ENCODE peak calls at places on chromosomes 13 and 19, in four cellular contexts. Z is AG09319, I is foreskin fibroblast, S is A673. X is an unnamed sample.

GRCh38 chr19:40692212-40692551 is 1.7 kb upstream of the NUMBL start:
- DNase-seq in Z (no peak), I (no peak), S (no peak), X (no peak)

GRCh38 chr13:74674701-74675100 is 540.5 kb upstream of the KLF12 start:
- DNase-seq in Z (no peak), I (no peak), S (peak), X (no peak)

GRCh38 chr19:10565028-10565566 is 713 bp downstream of the KRI1 start:
- DNase-seq in Z (no peak), I (no peak), S (peak), X (no peak)

GRCh38 chr19:2057484-2058469 is 6.7 kb upstream of the MKNK2 start:
- DNase-seq in Z (no peak), I (no peak), S (no peak), X (no peak)

GRCh38 chr13:44574466-44574855 is 1.7 kb downstream of the TSC22D1 start:
- DNase-seq in Z (no peak), I (no peak), S (no peak), X (no peak)

GRCh38 chr19:51410950-51411748 is 6.3 kb downstream of the SIGLEC10 start:
- DNase-seq in Z (no peak), I (no peak), S (no peak), X (no peak)

GRCh38 chr13:113927661-113928581 is 46.0 kb downstream of the C13orf46 start:
- DNase-seq in Z (peak), I (peak), S (no peak), X (peak)

GRCh38 chr13:80337011-80337688 is 3.8 kb downstream of the SPRY2 start:
- DNase-seq in Z (no peak), I (no peak), S (no peak), X (no peak)

GRCh38 chr13:106466691-106467405 is 68.6 kb downstream of the EFNB2 start:
- DNase-seq in Z (no peak), I (no peak), S (no peak), X (no peak)

GRCh38 chr13:114145722-114146121 is 13.3 kb upstream of the RASA3 start:
- DNase-seq in Z (no peak), I (no peak), S (no peak), X (no peak)

GRCh38 chr13:76887070-76887563 is 912 bp upstream of the KCTD12 start:
- DNase-seq in Z (no peak), I (no peak), S (no peak), X (no peak)

GRCh38 chr13:50993371-50993770 is 83.8 kb downstream of the RNASEH2B start:
- DNase-seq in Z (no peak), I (no peak), S (no peak), X (no peak)

GRCh38 chr13:109939105-109939504 is 152.7 kb upstream of the IRS2 start:
- DNase-seq in Z (no peak), I (no peak), S (no peak), X (no peak)

GRCh38 chr19:2511570-2511969 is 35.6 kb downstream of the GADD45B start:
- DNase-seq in Z (no peak), I (no peak), S (no peak), X (no peak)

GRCh38 chr19:54434862-54435174 is 14.2 kb upstream of the LENG8 start:
- DNase-seq in Z (no peak), I (no peak), S (no peak), X (no peak)

GRCh38 chr13:69292789-69293425 is 814.7 kb upstream of the ATXN8OS start:
- DNase-seq in Z (no peak), I (no peak), S (no peak), X (no peak)

GRCh38 chr19:15631817-15632216 is 8.9 kb upstream of the CYP4F3 start:
- DNase-seq in Z (no peak), I (no peak), S (peak), X (no peak)

GRCh38 chr13:36673352-36673751 is 468 bp upstream of the SERTM1 start:
- DNase-seq in Z (no peak), I (no peak), S (no peak), X (no peak)

GRCh38 chr19:41895745-41896580 is 13.0 kb downstream of the ARHGEF1 start:
- DNase-seq in Z (no peak), I (no peak), S (no peak), X (no peak)
- TF ChIP-seq CTCF in Z (peak), I (no peak), S (peak), X (peak)

GRCh38 chr13:87582399-87582798 is 88.8 kb upstream of the SLITRK5 start:
- DNase-seq in Z (no peak), I (no peak), S (no peak), X (no peak)
- TF ChIP-seq CTCF in Z (no peak), I (no peak), S (no peak), X (no peak)

DNA sequence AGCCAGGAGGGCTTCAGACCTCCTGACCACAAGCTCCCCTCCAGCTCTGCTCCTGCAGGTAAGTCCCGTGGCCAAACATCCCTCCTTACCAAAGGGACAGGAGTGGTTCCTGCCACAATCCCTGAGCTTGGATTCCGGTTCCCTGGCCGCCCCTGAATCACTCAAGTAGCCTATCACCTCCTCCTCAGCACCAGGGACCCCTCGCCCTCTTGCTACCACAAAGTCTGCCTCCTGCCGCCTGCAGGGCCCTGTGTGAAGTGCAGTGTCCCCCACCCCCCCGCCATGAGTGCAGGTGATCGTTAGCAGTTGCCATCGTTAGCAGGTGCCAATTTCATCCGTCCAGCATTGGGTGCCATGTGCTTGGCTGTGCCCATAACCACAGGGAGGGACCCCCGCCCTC is 40.8 kb upstream of the RANBP3 start:
- DNase-seq in Z (no peak), I (no peak), S (no peak), X (no peak)
- TF ChIP-seq CTCF in Z (no peak), I (no peak), S (peak), X (peak)

DNA sequence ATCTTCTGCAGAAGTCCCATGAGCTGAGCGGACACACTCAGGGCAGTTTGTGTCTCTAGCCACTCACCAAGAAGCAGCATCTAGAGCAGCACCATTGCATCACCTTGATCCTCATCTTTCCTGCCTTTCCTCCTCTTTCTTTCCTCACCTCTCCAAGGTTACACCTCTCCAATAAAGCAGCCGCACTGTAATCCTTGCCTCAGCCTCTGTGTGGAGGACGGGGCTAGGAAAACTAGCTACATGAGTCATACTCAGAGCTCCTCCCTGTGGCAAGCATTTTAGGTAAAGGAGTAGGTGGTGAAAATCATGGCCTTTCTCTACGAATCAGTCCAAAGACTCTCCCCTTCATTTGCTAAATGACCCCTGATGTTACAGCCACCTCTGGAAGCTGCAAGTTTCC is 108.8 kb downstream of the DNAJC15 start:
- DNase-seq in Z (no peak), I (peak), S (peak), X (no peak)
- TF ChIP-seq CTCF in Z (no peak), I (peak), S (peak), X (no peak)

GRCh38 chr19:39415111-39416046 is 2.9 kb downstream of the PLEKHG2 start:
- DNase-seq in Z (no peak), I (no peak), S (no peak), X (no peak)
- TF ChIP-seq CTCF in Z (no peak), I (no peak), S (no peak), X (peak)

GRCh38 chr13:81487151-81487550 is 1146.2 kb upstream of the SPRY2 start:
- DNase-seq in Z (no peak), I (no peak), S (peak), X (no peak)
- TF ChIP-seq CTCF in Z (no peak), I (no peak), S (peak), X (no peak)

DNA sequence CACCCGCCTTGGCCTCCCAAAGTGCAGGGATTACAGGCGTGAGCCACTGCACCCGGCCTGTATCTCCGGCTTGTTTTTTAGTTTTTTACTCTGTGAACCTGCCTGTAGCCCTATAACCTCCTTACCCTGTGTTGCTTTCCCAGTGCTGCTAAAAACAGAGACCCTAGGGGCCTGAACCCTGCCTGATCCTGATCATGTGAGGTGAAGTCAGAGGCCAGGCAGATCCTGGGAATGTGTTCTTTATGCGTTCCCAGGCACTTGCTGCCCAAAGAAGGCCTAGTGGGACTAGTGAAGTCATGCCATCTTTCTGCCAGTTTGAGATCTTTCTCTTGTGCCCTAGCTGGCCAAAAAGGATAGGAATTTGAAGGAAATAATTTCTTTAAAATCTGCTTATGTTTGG is 4.6 kb downstream of the UBA2 start:
- DNase-seq in Z (no peak), I (no peak), S (no peak), X (no peak)
- TF ChIP-seq CTCF in Z (no peak), I (no peak), S (no peak), X (no peak)

GRCh38 chr13:48068036-48068435 is 26.9 kb downstream of the MED4 start:
- DNase-seq in Z (no peak), I (no peak), S (no peak), X (no peak)
- TF ChIP-seq CTCF in Z (no peak), I (no peak), S (no peak), X (peak)

DNA sequence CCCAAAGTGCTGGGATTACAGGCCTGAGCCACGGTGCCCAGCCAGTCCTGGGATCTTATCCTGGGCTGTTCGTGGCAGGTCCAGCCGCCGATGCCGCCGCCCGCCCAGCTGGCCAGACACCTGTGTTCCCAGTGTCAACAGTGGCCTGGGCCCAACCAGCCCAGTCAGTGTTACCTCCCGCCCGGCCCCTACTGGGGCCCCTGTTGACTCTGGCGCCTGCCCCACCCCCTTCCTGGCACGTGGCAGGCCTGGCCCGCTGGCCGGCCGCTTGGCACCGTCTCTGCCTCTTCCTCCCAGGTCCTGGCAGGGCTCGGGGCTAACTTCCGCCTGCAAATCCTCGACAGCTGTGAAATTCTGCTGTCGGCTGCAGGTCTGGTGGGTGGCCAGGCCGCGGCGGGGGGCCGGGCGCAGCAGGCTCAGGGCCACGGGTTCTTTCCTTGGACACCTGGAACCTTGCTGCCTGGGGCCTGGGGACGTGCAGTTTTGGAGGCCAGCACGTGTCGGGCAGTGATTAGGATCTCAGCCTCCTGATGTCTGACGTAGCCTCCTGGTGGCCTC is 9.1 kb downstream of the ARID3A start:
- DNase-seq in Z (no peak), I (peak), S (no peak), X (no peak)
- TF ChIP-seq CTCF in Z (no peak), I (no peak), S (no peak), X (no peak)